ENCODE peak calls at places on chromosomes 1 and 21, in seven cellular contexts. A is WTC11, U is mucosa of descending colon, H is RCC 7860, J is T follicular helper cell, B is NCI-H524 treated with DMSO at 0.1 percent for 48 hours, D is mesothelial cell of epicardium. Y is an unnamed sample.

GRCh38 chr1:153946622-153947246 is at the start of gene DENND4B:
- DNase-seq in J (peak; percentile 58), B (no peak), U (peak; percentile 83), D (peak; percentile 55), A (peak; percentile 91), H (peak; percentile 67), Y (peak; percentile 89)

GRCh38 chr1:14136152-14136763 is 436.3 kb downstream of the PRDM2 start:
- DNase-seq in H (no peak), U (no peak), A (peak; percentile 57), J (no peak), B (no peak), D (no peak), Y (no peak)

GRCh38 chr1:221743416-221744208 is 1.7 kb upstream of the DUSP10 start:
- DNase-seq in B (no peak), H (peak; percentile 59), U (no peak), J (no peak), D (no peak), A (no peak), Y (no peak)

GRCh38 chr1:9292361-9293240 is at the start of gene SPSB1:
- DNase-seq in U (peak; percentile 91), J (peak; percentile 62), B (no peak), D (peak; percentile 51), A (peak; percentile 60), H (peak; percentile 66), Y (peak; percentile 79)

GRCh38 chr1:227901906-227902640 is 45.7 kb downstream of the WNT9A start:
- DNase-seq in H (no peak), D (no peak), A (peak; percentile 13), U (no peak), J (no peak), B (no peak), Y (peak; percentile 35)

GRCh38 chr1:156838972-156839371 is 19.9 kb downstream of the INSRR start:
- DNase-seq in H (no peak), U (peak; percentile 45), B (no peak), D (no peak), A (peak; percentile 67), J (no peak), Y (peak; percentile 63)

GRCh38 chr1:93847811-93848288 is 31.2 kb downstream of the DNTTIP2 start:
- DNase-seq in U (peak; percentile 77), H (peak; percentile 73), D (peak; percentile 43), A (peak; percentile 68), B (peak; percentile 4), J (peak; percentile 58), Y (peak; percentile 73)

GRCh38 chr1:180908084-180908765 is 4.5 kb upstream of the KIAA1614 start:
- DNase-seq in D (no peak), H (no peak), A (no peak), U (no peak), B (no peak), J (no peak), Y (no peak)

GRCh38 chr1:5849550-5849949 is 142.7 kb downstream of the NPHP4 start:
- DNase-seq in H (no peak), A (no peak), B (no peak), D (no peak), U (no peak), J (no peak), Y (no peak)

GRCh38 chr1:52502789-52503188 is 50.1 kb downstream of the TUT4 start:
- DNase-seq in A (no peak), H (no peak), B (no peak), U (no peak), D (no peak), J (no peak), Y (no peak)

GRCh38 chr1:1001631-1002300 is 1.9 kb upstream of the HES4 start:
- DNase-seq in H (peak; percentile 67), J (peak; percentile 42), D (peak; percentile 69), A (peak; percentile 79), U (peak; percentile 84), B (no peak), Y (peak; percentile 86)

GRCh38 chr1:212852105-212852688 is 4.7 kb upstream of the SPATA45 start:
- DNase-seq in B (no peak), D (no peak), A (no peak), J (no peak), U (no peak), H (no peak), Y (no peak)

GRCh38 chr1:77322061-77322900 is 40.5 kb downstream of the AK5 start:
- DNase-seq in A (no peak), B (no peak), J (no peak), D (no peak), U (no peak), H (peak; percentile 98), Y (no peak)

GRCh38 chr1:89698624-89699023 is 65.7 kb downstream of the LRRC8C start:
- DNase-seq in A (no peak), J (no peak), H (no peak), B (no peak), D (no peak), U (no peak), Y (no peak)

GRCh38 chr1:7385471-7386225 is 385.4 kb upstream of the VAMP3 start:
- DNase-seq in J (no peak), D (no peak), H (no peak), A (no peak), U (no peak), B (no peak), Y (no peak)

GRCh38 chr1:160030657-160031367 is 978 bp downstream of the PIGM start:
- DNase-seq in A (no peak), H (no peak), D (no peak), B (no peak), U (peak; percentile 15), J (no peak), Y (no peak)

GRCh38 chr1:204103121-204103741 is 30.3 kb downstream of the SOX13 start:
- DNase-seq in A (no peak), D (no peak), J (no peak), B (no peak), U (no peak), H (no peak), Y (no peak)

GRCh38 chr1:218426343-218426657 is 81.2 kb downstream of the TGFB2 start:
- DNase-seq in U (no peak), B (no peak), H (no peak), J (no peak), D (no peak), A (no peak), Y (no peak)

GRCh38 chr21:39340687-39341086 is 8.2 kb downstream of the HMGN1 start:
- DNase-seq in H (no peak), D (no peak), J (no peak), A (no peak), B (no peak), U (no peak), Y (no peak)

Y was measured in glutamatergic neuron.